ENCODE peak calls at places on chromosomes 13 and 19, in seven cellular contexts. U is mucosa of descending colon, I is adrenal gland, Q is prostate gland, X is Peyer's patch, W is fibroblast of mammary gland, A is Caco-2. O is an unnamed sample.

GRCh38 chr13:114161644-114162532 is 17.2 kb upstream of the CFAP97D2 start:
- DNase-seq in W (peak; percentile 41), A (peak; percentile 28), X (peak; percentile 61), Q (no peak), I (peak; percentile 45), U (peak; percentile 86), O (no peak)

GRCh38 chr13:91078093-91078679 is 269.3 kb upstream of the MIR17HG start:
- DNase-seq in U (no peak), X (no peak), W (no peak), I (no peak), A (no peak), Q (no peak), O (no peak)

GRCh38 chr19:34150558-34150957 is 21.7 kb upstream of the LSM14A start:
- DNase-seq in I (no peak), W (no peak), U (no peak), X (no peak), A (no peak), Q (no peak), O (no peak)

GRCh38 chr19:10820173-10820572 is 15.8 kb downstream of the TMED1 start:
- DNase-seq in Q (no peak), X (no peak), U (no peak), W (no peak), A (no peak), I (no peak), O (no peak)

GRCh38 chr13:44819245-44819644 is 170.0 kb downstream of the NUFIP1 start:
- DNase-seq in Q (no peak), I (no peak), A (no peak), X (no peak), W (peak; percentile 82), U (no peak), O (no peak)

GRCh38 chr13:25171517-25172302 is at the start of gene AMER2:
- DNase-seq in A (no peak), X (no peak), Q (no peak), W (peak; percentile 11), U (no peak), I (peak; percentile 62), O (no peak)

GRCh38 chr19:49791776-49792445 is 21.2 kb downstream of the FUZ start:
- DNase-seq in W (no peak), I (no peak), U (no peak), X (no peak), A (no peak), Q (no peak), O (no peak)

GRCh38 chr19:34253711-34254551 is 423 bp upstream of the GARRE1 start:
- DNase-seq in X (peak; percentile 93), A (no peak), W (peak; percentile 35), Q (no peak), I (peak; percentile 85), U (peak; percentile 94), O (no peak)

GRCh38 chr13:37058801-37059135 is 720 bp downstream of the SUPT20H start:
- DNase-seq in Q (no peak), U (peak; percentile 34), X (no peak), W (no peak), A (no peak), I (peak; percentile 32), O (no peak)

GRCh38 chr19:5218963-5219530 is 121.6 kb downstream of the PTPRS start:
- DNase-seq in A (no peak), Q (no peak), X (no peak), I (no peak), W (no peak), U (no peak), O (no peak)

GRCh38 chr19:6800991-6801396 is 28.5 kb downstream of the VAV1 start:
- DNase-seq in W (peak; percentile 36), X (no peak), Q (no peak), I (no peak), U (no peak), A (no peak), O (no peak)

GRCh38 chr13:108226184-108226583 is 8.0 kb downstream of the ABHD13 start:
- DNase-seq in X (no peak), A (no peak), U (no peak), Q (no peak), I (no peak), W (no peak), O (no peak)

GRCh38 chr13:114079601-114080536 is 52.6 kb downstream of the RASA3 start:
- DNase-seq in I (no peak), X (no peak), Q (no peak), U (no peak), A (peak; percentile 32), W (no peak), O (no peak)

GRCh38 chr19:11982526-11982925 is 17.7 kb downstream of the ZNF763 start:
- DNase-seq in U (no peak), X (no peak), Q (no peak), A (no peak), W (peak; percentile 19), I (no peak), O (no peak)

GRCh38 chr13:99523838-99524237 is 22.6 kb downstream of the TM9SF2 start:
- DNase-seq in I (no peak), A (no peak), U (no peak), X (no peak), Q (no peak), W (no peak), O (no peak)

GRCh38 chr13:114154476-114154875 is 22.1 kb upstream of the RASA3 start:
- DNase-seq in Q (no peak), A (no peak), X (no peak), U (no peak), W (no peak), I (no peak), O (no peak)

GRCh38 chr13:39895254-39895653 is 239.8 kb downstream of the COG6 start:
- DNase-seq in I (no peak), Q (no peak), A (no peak), X (no peak), W (no peak), U (no peak), O (no peak)

GRCh38 chr13:101535192-101535746 is 82.8 kb downstream of the ITGBL1 start:
- DNase-seq in Q (no peak), W (peak; percentile 40), U (no peak), A (no peak), X (no peak), I (no peak), O (no peak)

GRCh38 chr19:49767380-49767779 is 579 bp downstream of the AP2A1 start:
- DNase-seq in X (no peak), I (no peak), W (no peak), Q (no peak), A (no peak), U (no peak), O (no peak)

GRCh38 chr13:81551036-81551435 is 1210.1 kb upstream of the SPRY2 start:
- DNase-seq in Q (no peak), W (no peak), U (no peak), X (no peak), A (no peak), I (no peak), O (no peak)

GRCh38 chr13:111614613-111615012 is 294.2 kb downstream of the TEX29 start:
- DNase-seq in U (no peak), W (no peak), I (no peak), X (no peak), Q (no peak), A (no peak), O (no peak)

GRCh38 chr19:51681286-51681956 is 11.7 kb upstream of the SPACA6 start:
- DNase-seq in U (no peak), I (no peak), X (no peak), W (no peak), A (no peak), Q (no peak), O (no peak)

GRCh38 chr19:30085394-30085793 is 143.4 kb downstream of the URI1 start:
- DNase-seq in I (peak; percentile 76), U (no peak), W (no peak), A (no peak), Q (no peak), X (peak; percentile 36), O (no peak)
- TF ChIP-seq CTCF in I (no peak), U (no peak), W (no peak), A (no peak), Q (no peak), X (no peak), O (no peak)

DNA sequence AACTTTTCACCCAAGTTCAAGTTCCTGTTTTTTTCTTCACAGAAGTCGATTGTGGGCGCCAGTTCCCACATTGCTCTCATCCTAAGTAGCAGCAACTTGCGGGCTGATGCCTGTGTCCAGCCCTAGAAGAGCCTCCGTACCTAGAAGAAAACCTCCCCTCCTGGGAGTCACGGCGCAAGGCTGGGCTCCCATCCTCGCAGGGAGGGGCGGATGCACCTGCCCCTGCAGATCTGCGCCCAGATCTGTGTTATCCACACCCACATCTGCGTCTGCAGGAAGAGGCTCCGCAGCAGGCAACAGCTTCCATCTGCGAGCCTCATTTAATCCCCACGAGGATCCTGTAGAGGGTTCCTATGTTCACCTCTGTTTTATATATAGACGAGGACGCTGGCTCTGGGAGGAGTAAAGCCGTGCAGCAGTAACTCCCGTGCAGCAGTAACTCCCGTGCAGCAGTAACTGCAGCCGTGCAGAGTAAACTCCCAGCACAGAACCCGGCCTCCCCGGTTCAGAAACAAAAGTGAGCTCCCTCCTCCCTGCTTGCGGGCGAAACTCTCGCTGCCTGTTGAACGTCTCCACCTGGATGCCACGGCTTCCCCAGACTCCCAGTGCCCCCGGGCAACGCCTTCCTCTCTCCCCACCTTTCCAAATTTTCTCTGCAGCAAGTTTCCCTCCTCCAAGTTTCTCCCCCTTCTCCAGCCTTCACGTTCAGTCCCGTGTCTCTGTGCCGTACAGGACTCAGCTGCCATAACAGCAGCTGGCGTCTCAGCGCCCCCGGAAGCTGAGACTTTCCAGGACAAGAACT is 23.5 kb upstream of the LAIR1 start:
- DNase-seq in A (peak; percentile 38), Q (no peak), W (no peak), X (peak; percentile 51), U (no peak), I (no peak), O (no peak)
- H3K4me3 ChIP-seq in A (peak overlapping the region; percentile 22), Q (peak overlapping the region; percentile 6), W (no peak overlapping the region), X (peak overlapping the region; percentile 28), U (no peak overlapping the region), I (no peak overlapping the region), O (no peak overlapping the region)

DNA sequence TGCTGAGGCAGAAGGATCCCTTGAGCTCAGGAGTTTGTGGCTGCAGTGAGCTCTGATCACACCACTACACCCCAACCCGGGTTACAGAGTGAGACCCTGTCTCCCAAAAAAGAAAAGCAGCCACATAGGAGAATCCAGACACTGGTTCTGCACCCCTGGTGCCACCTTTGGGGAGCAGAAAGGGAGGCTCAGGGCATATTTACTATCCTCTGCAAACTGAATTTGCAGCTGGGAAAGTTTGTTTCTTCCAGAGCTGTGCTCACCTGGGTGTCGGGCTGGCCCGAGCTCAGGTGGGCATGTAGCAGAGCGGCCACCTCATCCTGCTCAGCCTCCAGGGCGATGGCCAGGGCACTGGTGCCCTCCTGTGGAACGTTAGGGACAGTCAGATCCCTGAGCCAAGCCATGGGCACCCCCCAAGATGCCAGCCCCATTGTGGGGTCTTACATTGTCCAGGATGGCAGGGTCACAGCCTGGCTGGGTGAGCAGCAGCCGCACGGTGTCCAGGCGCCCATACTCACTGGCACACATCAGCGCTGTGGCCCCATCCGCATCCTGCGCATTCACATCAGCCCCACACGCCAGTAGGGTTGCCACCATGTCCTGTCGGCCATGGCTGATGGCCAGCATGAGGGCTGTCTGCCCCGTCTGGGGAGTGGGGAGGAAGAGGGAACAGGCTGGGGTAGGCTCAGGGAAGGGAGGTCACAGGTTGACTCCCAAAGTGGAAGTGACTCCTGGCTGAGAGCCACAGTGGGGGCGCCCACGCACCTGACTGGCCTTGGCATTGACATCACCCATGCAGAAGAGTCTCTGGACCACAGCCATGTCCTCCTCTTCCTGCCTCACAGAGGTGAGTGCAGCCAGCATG is 3.1 kb downstream of the RPS28 start:
- DNase-seq in I (peak; percentile 39), W (no peak), Q (no peak), U (no peak), A (no peak), X (no peak), O (no peak)
- TF ChIP-seq CTCF in I (no peak), W (no peak), Q (no peak), U (no peak), A (no peak), X (no peak), O (peak; percentile 5)

GRCh38 chr19:48638831-48639381 is 1.7 kb upstream of the DBP start:
- DNase-seq in A (peak; percentile 52), X (no peak), I (peak; percentile 63), Q (no peak), W (no peak), U (peak; percentile 53), O (no peak)
- H3K4me3 ChIP-seq in A (no peak overlapping the region), X (peak overlapping the region; percentile 77), I (no peak overlapping the region), Q (no peak overlapping the region), W (no peak overlapping the region), U (no peak overlapping the region), O (no peak overlapping the region)

O was measured in LNCaP clone FGC.